ENCODE peak calls at places on chromosome 20, in four cellular contexts. Y, Z, W and X are unnamed samples.

GRCh38 chr20:58342104-58342945 is 32.8 kb downstream of the RAB22A start:
- DNase-seq in Y (no peak), Z (peak), W (no peak), X (no peak)

GRCh38 chr20:31568041-31568731 is 36.9 kb upstream of the ID1 start:
- DNase-seq in W (no peak), Y (peak), Z (peak), X (no peak)

GRCh38 chr20:20255104-20255503 is 112.8 kb upstream of the INSM1 start:
- DNase-seq in Z (no peak), Y (no peak), W (no peak), X (no peak)

GRCh38 chr20:25987073-25987927 is 290.6 kb upstream of the ZNF337 start:
- DNase-seq in W (no peak), Z (peak), Y (peak), X (no peak)

GRCh38 chr20:37915800-37916570 is 13.1 kb downstream of the VSTM2L start:
- DNase-seq in W (no peak), Y (no peak), Z (no peak), X (no peak)

GRCh38 chr20:40225596-40225995 is 463.4 kb downstream of the MAFB start:
- DNase-seq in Y (no peak), Z (no peak), W (no peak), X (no peak)

GRCh38 chr20:54263266-54263665 is 55.4 kb downstream of the PFDN4 start:
- DNase-seq in Y (no peak), W (no peak), Z (no peak), X (no peak)

GRCh38 chr20:43511879-43512278 is 4.4 kb downstream of the L3MBTL1 start:
- DNase-seq in Z (no peak), W (no peak), Y (no peak), X (no peak)

GRCh38 chr20:17645010-17645409 is 37.0 kb downstream of the RRBP1 start:
- DNase-seq in W (no peak), Y (peak), Z (no peak), X (peak)

GRCh38 chr20:49245921-49246740 is 26.9 kb downstream of the DDX27 start:
- DNase-seq in W (peak), Z (peak), Y (no peak), X (no peak)

GRCh38 chr20:51412333-51412761 is 130.2 kb downstream of the NFATC2 start:
- DNase-seq in Y (no peak), W (no peak), Z (peak), X (no peak)

GRCh38 chr20:4064118-4064962 is 49.0 kb upstream of the RNF24 start:
- DNase-seq in Y (peak), Z (peak), W (peak), X (peak)

GRCh38 chr20:58927490-58928061 is 53.5 kb upstream of the NELFCD start:
- DNase-seq in W (no peak), Y (no peak), Z (no peak), X (no peak)

GRCh38 chr20:58228103-58228483 is 360 bp downstream of the ANKRD60 start:
- DNase-seq in Z (peak), W (no peak), Y (no peak), X (peak)

GRCh38 chr20:16054917-16055316 is 518.3 kb downstream of the KIF16B start:
- DNase-seq in W (no peak), Z (no peak), Y (no peak), X (no peak)

GRCh38 chr20:61959301-61959700 is 106.4 kb downstream of the TAF4 start:
- DNase-seq in Z (no peak), W (no peak), Y (peak), X (peak)

GRCh38 chr20:58150772-58151171 is 77.7 kb downstream of the ANKRD60 start:
- DNase-seq in Y (no peak), W (no peak), Z (no peak), X (no peak)

GRCh38 chr20:47999166-47999565 is 213.9 kb upstream of the SULF2 start:
- DNase-seq in W (no peak), Z (peak), Y (no peak), X (no peak)

GRCh38 chr20:63889241-63890200 is 5.4 kb upstream of the DNAJC5 start:
- DNase-seq in Y (no peak), Z (no peak), W (no peak), X (no peak)

GRCh38 chr20:44810391-44811149 is at the start of gene RIMS4:
- DNase-seq in W (no peak), Z (no peak), Y (no peak), X (no peak)

GRCh38 chr20:43721429-43722152 is 5.2 kb downstream of the GTSF1L start:
- DNase-seq in Z (no peak), W (no peak), Y (no peak), X (peak)

GRCh38 chr20:4045741-4046140 is 30.4 kb upstream of the RNF24 start:
- DNase-seq in Y (no peak), Z (no peak), W (no peak), X (no peak)

GRCh38 chr20:889110-889509 is 27.0 kb downstream of the ANGPT4 start:
- DNase-seq in Z (no peak), Y (no peak), W (no peak), X (no peak)

GRCh38 chr20:3010985-3011723 is 32.3 kb upstream of the GNRH2 start:
- DNase-seq in Z (peak), Y (no peak), W (peak), X (no peak)

GRCh38 chr20:50594231-50594590 is 84.0 kb downstream of the PTPN1 start:
- DNase-seq in Y (no peak), Z (no peak), W (no peak), X (no peak)

GRCh38 chr20:5822569-5822968 is 72.4 kb downstream of the SHLD1 start:
- DNase-seq in W (no peak), Z (no peak), Y (no peak), X (no peak)

GRCh38 chr20:43516251-43516824 is 8.8 kb downstream of the L3MBTL1 start:
- DNase-seq in W (no peak), Z (no peak), Y (no peak), X (no peak)

GRCh38 chr20:46554850-46555249 is 4.4 kb upstream of the OCSTAMP start:
- DNase-seq in W (no peak), Y (no peak), Z (no peak), X (no peak)

GRCh38 chr20:40056186-40056585 is 632.9 kb downstream of the MAFB start:
- DNase-seq in Y (no peak), Z (no peak), W (no peak), X (no peak)

GRCh38 chr20:57288676-57289075 is 22.2 kb upstream of the BMP7 start:
- DNase-seq in W (no peak), Y (no peak), Z (no peak), X (no peak)

GRCh38 chr20:62120990-62121775 is 1.1 kb upstream of the LSM14B start:
- DNase-seq in W (no peak), Z (peak), Y (no peak), X (peak)

GRCh38 chr20:52410182-52410647 is 218.6 kb upstream of the ZFP64 start:
- DNase-seq in W (no peak), Z (peak), Y (no peak), X (no peak)

GRCh38 chr20:36754656-36755222 is 8.8 kb upstream of the NDRG3 start:
- DNase-seq in Y (no peak), Z (peak), W (peak), X (no peak)

GRCh38 chr20:45329497-45330319 is 18.5 kb downstream of the SDC4 start:
- DNase-seq in Z (no peak), Y (no peak), W (no peak), X (no peak)

GRCh38 chr20:48640871-48641270 is 186.9 kb downstream of the PREX1 start:
- DNase-seq in Y (no peak), Z (no peak), W (no peak), X (no peak)

GRCh38 chr20:2820896-2821869 is 5.0 kb downstream of the TMEM239 start:
- DNase-seq in Z (no peak), W (no peak), Y (no peak), X (no peak)